ENCODE peak calls at places on chromosomes 16 and 17, in six cellular contexts. One of them, this sample, is unnamed.

GRCh38 chr17:78322858-78323455 is 36.9 kb downstream of the SOCS3 start:
- DNase-seq in GM23248: peak
- DNase-seq in HCT116: no peak
- DNase-seq in posterior cingulate gyrus: no peak
- DNase-seq in osteocyte: no peak
- DNase-seq in activated naive CD8-positive, alpha-beta T cell treated with anti-CD3 and anti-CD28 coated beads, Interleukin-2, amount 50 U/mL, for 16 hours: no peak
- DNase-seq in this sample: no peak

GRCh38 chr16:31183432-31184428 is 3.8 kb downstream of the FUS start:
- DNase-seq in GM23248: peak
- DNase-seq in HCT116: no peak
- DNase-seq in posterior cingulate gyrus: no peak
- DNase-seq in osteocyte: no peak
- DNase-seq in activated naive CD8-positive, alpha-beta T cell treated with anti-CD3 and anti-CD28 coated beads, Interleukin-2, amount 50 U/mL, for 16 hours: no peak
- DNase-seq in this sample: no peak

GRCh38 chr17:64232466-64233262 is 30.4 kb downstream of the TEX2 start:
- DNase-seq in GM23248: no peak
- DNase-seq in HCT116: no peak
- DNase-seq in posterior cingulate gyrus: no peak
- DNase-seq in osteocyte: no peak
- DNase-seq in activated naive CD8-positive, alpha-beta T cell treated with anti-CD3 and anti-CD28 coated beads, Interleukin-2, amount 50 U/mL, for 16 hours: no peak
- DNase-seq in this sample: no peak

GRCh38 chr16:27515874-27516353 is 33.8 kb downstream of the GTF3C1 start:
- DNase-seq in GM23248: peak
- DNase-seq in HCT116: peak
- DNase-seq in posterior cingulate gyrus: no peak
- DNase-seq in osteocyte: no peak
- DNase-seq in activated naive CD8-positive, alpha-beta T cell treated with anti-CD3 and anti-CD28 coated beads, Interleukin-2, amount 50 U/mL, for 16 hours: no peak
- DNase-seq in this sample: no peak

GRCh38 chr17:8709006-8709405 is 35.6 kb downstream of the CCDC42 start:
- DNase-seq in GM23248: no peak
- DNase-seq in HCT116: no peak
- DNase-seq in posterior cingulate gyrus: no peak
- DNase-seq in osteocyte: no peak
- DNase-seq in activated naive CD8-positive, alpha-beta T cell treated with anti-CD3 and anti-CD28 coated beads, Interleukin-2, amount 50 U/mL, for 16 hours: no peak
- DNase-seq in this sample: no peak

GRCh38 chr16:796296-797119 is 4.0 kb downstream of the GNG13 start:
- DNase-seq in GM23248: no peak
- DNase-seq in HCT116: no peak
- DNase-seq in posterior cingulate gyrus: no peak
- DNase-seq in osteocyte: no peak
- DNase-seq in activated naive CD8-positive, alpha-beta T cell treated with anti-CD3 and anti-CD28 coated beads, Interleukin-2, amount 50 U/mL, for 16 hours: no peak
- DNase-seq in this sample: no peak

GRCh38 chr17:62827722-62828498 is 19.8 kb upstream of the MARCHF10 start:
- DNase-seq in GM23248: peak
- DNase-seq in HCT116: no peak
- DNase-seq in posterior cingulate gyrus: no peak
- DNase-seq in osteocyte: peak
- DNase-seq in activated naive CD8-positive, alpha-beta T cell treated with anti-CD3 and anti-CD28 coated beads, Interleukin-2, amount 50 U/mL, for 16 hours: no peak
- DNase-seq in this sample: peak

GRCh38 chr17:40558300-40558584 is 7.0 kb downstream of the CCR7 start:
- DNase-seq in GM23248: no peak
- DNase-seq in HCT116: no peak
- DNase-seq in posterior cingulate gyrus: no peak
- DNase-seq in osteocyte: no peak
- DNase-seq in activated naive CD8-positive, alpha-beta T cell treated with anti-CD3 and anti-CD28 coated beads, Interleukin-2, amount 50 U/mL, for 16 hours: no peak
- DNase-seq in this sample: no peak

GRCh38 chr17:45388604-45389325 is 43.9 kb downstream of the ARHGAP27 start:
- DNase-seq in GM23248: peak
- DNase-seq in HCT116: no peak
- DNase-seq in posterior cingulate gyrus: no peak
- DNase-seq in osteocyte: no peak
- DNase-seq in activated naive CD8-positive, alpha-beta T cell treated with anti-CD3 and anti-CD28 coated beads, Interleukin-2, amount 50 U/mL, for 16 hours: no peak
- DNase-seq in this sample: no peak

GRCh38 chr17:28737770-28738679 is 5.8 kb upstream of the TRAF4 start:
- DNase-seq in GM23248: no peak
- DNase-seq in HCT116: no peak
- DNase-seq in posterior cingulate gyrus: no peak
- DNase-seq in osteocyte: no peak
- DNase-seq in activated naive CD8-positive, alpha-beta T cell treated with anti-CD3 and anti-CD28 coated beads, Interleukin-2, amount 50 U/mL, for 16 hours: no peak
- DNase-seq in this sample: no peak

GRCh38 chr16:58713742-58714141 is 20.4 kb downstream of the GOT2 start:
- DNase-seq in GM23248: no peak
- DNase-seq in HCT116: no peak
- DNase-seq in posterior cingulate gyrus: no peak
- DNase-seq in osteocyte: no peak
- DNase-seq in activated naive CD8-positive, alpha-beta T cell treated with anti-CD3 and anti-CD28 coated beads, Interleukin-2, amount 50 U/mL, for 16 hours: no peak
- DNase-seq in this sample: no peak

GRCh38 chr17:27868565-27868964 is 24.6 kb downstream of the LYRM9 start:
- DNase-seq in GM23248: no peak
- DNase-seq in HCT116: no peak
- DNase-seq in posterior cingulate gyrus: no peak
- DNase-seq in osteocyte: no peak
- DNase-seq in activated naive CD8-positive, alpha-beta T cell treated with anti-CD3 and anti-CD28 coated beads, Interleukin-2, amount 50 U/mL, for 16 hours: no peak
- DNase-seq in this sample: no peak

GRCh38 chr17:26963163-26963503 is 330.8 kb upstream of the WSB1 start:
- DNase-seq in GM23248: no peak
- DNase-seq in HCT116: no peak
- DNase-seq in posterior cingulate gyrus: peak
- DNase-seq in osteocyte: no peak
- DNase-seq in activated naive CD8-positive, alpha-beta T cell treated with anti-CD3 and anti-CD28 coated beads, Interleukin-2, amount 50 U/mL, for 16 hours: no peak
- DNase-seq in this sample: no peak